ENCODE peak calls at places on chromosomes 1 and 21, in six cellular contexts. V, L, Y, G, O and F are unnamed samples.
A peak's percentile ranks its signal among the peaks of the same experiment; 100 is the strongest.

GRCh38 chr1:36420836-36421317 is 23.2 kb upstream of the LSM10 start:
- DNase-seq in Y (peak; percentile 82), L (peak; percentile 89), O (peak; percentile 100), G (peak; percentile 82), V (peak; percentile 94), F (peak; percentile 80)

GRCh38 chr1:18642278-18643095 is 11.8 kb downstream of the PAX7 start:
- DNase-seq in L (peak; percentile 90), V (peak; percentile 73), Y (no peak), G (no peak), O (peak; percentile 73), F (no peak)

GRCh38 chr1:240947438-240948224 is 335.7 kb upstream of the GREM2 start:
- DNase-seq in G (no peak), Y (no peak), L (no peak), O (no peak), V (no peak), F (no peak)

GRCh38 chr1:91872560-91873081 is 13.3 kb downstream of the TGFBR3 start:
- DNase-seq in O (no peak), G (no peak), V (no peak), L (no peak), Y (no peak), F (no peak)

GRCh38 chr1:214563881-214564280 is 12.5 kb upstream of the PTPN14 start:
- DNase-seq in V (no peak), G (no peak), L (no peak), Y (peak; percentile 40), O (no peak), F (no peak)

GRCh38 chr1:29832936-29833335 is 596.6 kb downstream of the PTPRU start:
- DNase-seq in G (no peak), O (peak; percentile 17), Y (no peak), V (peak; percentile 5), L (no peak), F (no peak)

GRCh38 chr1:85200367-85200869 is 398 bp downstream of the SYDE2 start:
- DNase-seq in Y (no peak), O (peak; percentile 63), L (peak; percentile 74), V (peak; percentile 50), G (peak; percentile 29), F (peak; percentile 36)

GRCh38 chr1:96973605-96974004 is 252.0 kb downstream of the PTBP2 start:
- DNase-seq in L (no peak), Y (peak; percentile 33), V (no peak), G (no peak), O (no peak), F (no peak)

GRCh38 chr1:171221665-171222591 is 26.4 kb upstream of the FMO1 start:
- DNase-seq in Y (peak; percentile 22), O (no peak), V (no peak), G (peak; percentile 15), L (peak; percentile 34), F (no peak)

GRCh38 chr1:202291961-202292712 is 49.6 kb downstream of the UBE2T start:
- DNase-seq in O (no peak), G (no peak), Y (peak; percentile 88), L (no peak), V (no peak), F (no peak)

GRCh38 chr1:154938604-154939399 is 2.3 kb upstream of the PMVK start:
- DNase-seq in V (no peak), O (no peak), Y (no peak), L (no peak), G (no peak), F (no peak)

GRCh38 chr1:205633421-205633976 is 1.7 kb upstream of the ELK4 start:
- DNase-seq in V (no peak), G (no peak), L (no peak), Y (peak; percentile 85), O (no peak), F (no peak)

GRCh38 chr1:234599617-234600417 is 10.2 kb downstream of the IRF2BP2 start:
- DNase-seq in Y (peak; percentile 82), O (peak; percentile 78), L (peak; percentile 93), V (peak; percentile 81), G (peak; percentile 64), F (peak; percentile 90)

GRCh38 chr1:50427086-50427817 is 4.0 kb upstream of the DMRTA2 start:
- DNase-seq in V (no peak), L (peak; percentile 59), O (peak; percentile 53), G (no peak), Y (no peak), F (peak; percentile 48)

GRCh38 chr1:165467706-165468105 is 22.8 kb upstream of the RXRG start:
- DNase-seq in V (no peak), G (no peak), L (no peak), O (no peak), Y (no peak), F (no peak)

GRCh38 chr1:155856975-155857930 is at the start of gene GON4L:
- DNase-seq in V (peak; percentile 90), O (peak; percentile 88), L (peak; percentile 94), G (peak; percentile 91), Y (peak; percentile 91), F (peak; percentile 79)

GRCh38 chr1:50163674-50164073 is 55.0 kb downstream of the ELAVL4 start:
- DNase-seq in V (peak; percentile 30), L (peak; percentile 69), O (no peak), G (no peak), Y (no peak), F (no peak)

GRCh38 chr1:75992312-75992711 is 60.1 kb upstream of the ASB17 start:
- DNase-seq in G (no peak), L (peak; percentile 32), O (no peak), Y (no peak), V (no peak), F (no peak)

GRCh38 chr1:17624540-17625256 is 85.2 kb downstream of the ARHGEF10L start:
- DNase-seq in L (no peak), O (no peak), V (no peak), G (no peak), Y (peak; percentile 39), F (no peak)

GRCh38 chr1:25743164-25744139 is 56.5 kb upstream of the SELENON start:
- DNase-seq in V (no peak), G (no peak), O (peak; percentile 52), L (no peak), Y (peak; percentile 35), F (no peak)

GRCh38 chr1:227318852-227319607 is 738 bp upstream of the CDC42BPA start:
- DNase-seq in O (peak; percentile 75), V (peak; percentile 79), G (peak; percentile 61), L (peak; percentile 96), Y (peak; percentile 56), F (peak; percentile 64)

GRCh38 chr1:78843111-78843908 is 163.2 kb downstream of the ADGRL4 start:
- DNase-seq in Y (peak; percentile 68), O (no peak), G (no peak), L (no peak), V (no peak), F (no peak)

GRCh38 chr1:113388017-113388620 is 2.2 kb upstream of the MAGI3 start:
- DNase-seq in Y (peak; percentile 21), L (no peak), O (no peak), G (no peak), V (no peak), F (no peak)

GRCh38 chr1:71621785-71622184 is 541.0 kb upstream of the ZRANB2 start:
- DNase-seq in G (no peak), V (no peak), O (no peak), Y (peak; percentile 90), L (no peak), F (no peak)

GRCh38 chr1:3910769-3911520 is 10.9 kb upstream of the C1orf174 start:
- DNase-seq in Y (peak; percentile 37), G (peak; percentile 65), L (peak; percentile 88), O (peak; percentile 95), V (peak; percentile 92), F (peak; percentile 80)

GRCh38 chr1:38600905-38601304 is 258.7 kb downstream of the RRAGC start:
- DNase-seq in L (no peak), V (no peak), O (no peak), Y (no peak), G (no peak), F (no peak)

GRCh38 chr1:171103862-171104261 is 13.2 kb downstream of the FMO3 start:
- DNase-seq in O (no peak), Y (no peak), L (no peak), V (no peak), G (no peak), F (no peak)

GRCh38 chr21:37408464-37409193 is 42.1 kb downstream of the DYRK1A start:
- DNase-seq in G (no peak), O (no peak), V (no peak), L (no peak), Y (no peak), F (no peak)
- H4K8ac ChIP-seq in G (no peak overlapping the region), O (no peak overlapping the region), V (no peak overlapping the region), L (no peak overlapping the region), Y (no peak overlapping the region), F (no peak overlapping the region)

GRCh38 chr1:107871687-107872086 is 93.3 kb downstream of the VAV3 start:
- DNase-seq in L (no peak), G (no peak), V (no peak), Y (no peak), O (no peak), F (no peak)
- H3K27ac ChIP-seq in L (no peak overlapping the region), G (no peak overlapping the region), V (no peak overlapping the region), Y (no peak overlapping the region), O (no peak overlapping the region), F (no peak overlapping the region)

DNA sequence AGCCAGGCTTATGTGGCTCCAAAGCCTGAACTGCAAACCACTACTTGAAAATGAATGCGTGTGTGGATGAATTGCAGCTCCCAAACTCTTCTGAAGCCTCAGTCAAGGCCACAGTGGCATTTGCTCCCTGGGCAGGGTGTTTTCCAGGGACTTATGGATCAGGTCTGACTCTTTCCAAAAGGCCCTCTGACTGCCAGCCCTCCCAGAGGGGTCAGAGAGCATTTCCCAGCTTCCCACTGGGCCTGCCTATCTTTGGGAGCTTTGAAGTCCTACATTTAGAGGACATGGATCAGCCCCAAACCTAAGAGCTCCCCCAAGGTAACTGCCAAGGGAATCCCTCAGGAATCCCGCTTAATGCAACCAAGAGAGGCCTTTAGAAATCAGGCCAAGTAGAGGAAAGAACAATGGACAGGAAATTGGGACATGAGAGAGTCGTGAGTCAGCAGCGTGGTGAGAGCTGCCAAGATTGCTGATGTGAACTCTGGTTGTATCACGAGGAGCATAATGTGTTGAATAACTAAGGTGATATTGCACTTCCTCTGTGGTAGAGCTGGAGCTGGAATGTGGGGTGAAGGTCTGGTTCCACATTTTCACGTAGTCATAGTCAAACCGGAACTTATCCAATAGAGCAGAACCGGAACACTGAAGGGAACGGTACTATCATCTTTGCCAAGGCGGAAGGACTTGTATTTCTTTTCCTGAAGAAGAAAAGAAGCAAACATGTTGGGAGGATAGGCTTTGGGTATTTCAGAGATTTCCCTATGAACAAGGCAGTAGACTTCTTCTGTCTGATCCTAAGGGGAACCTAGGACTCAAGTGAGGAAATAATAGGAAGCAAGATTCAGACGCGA is 99.4 kb upstream of the JUN start:
- DNase-seq in G (no peak), V (no peak), O (no peak), Y (peak; percentile 97), L (peak; percentile 66), F (no peak)
- H4K8ac ChIP-seq in G (no peak overlapping the region), V (no peak overlapping the region), O (no peak overlapping the region), Y (peak overlapping the region; percentile 89), L (no peak overlapping the region), F (no peak overlapping the region)

GRCh38 chr1:11475718-11476117 is 3.2 kb upstream of the DISP3 start:
- DNase-seq in O (no peak), L (no peak), G (no peak), V (no peak), Y (no peak), F (no peak)

GRCh38 chr1:11479375-11479979 is 522 bp downstream of the DISP3 start:
- DNase-seq in O (no peak), G (no peak), Y (no peak), V (peak; percentile 40), L (peak; percentile 27), F (no peak)

GRCh38 chr1:11482186-11482585 is 3.2 kb downstream of the DISP3 start:
- DNase-seq in L (no peak), G (no peak), Y (no peak), O (no peak), V (no peak), F (no peak)

GRCh38 chr1:11481019-11481418 is 2.1 kb downstream of the DISP3 start:
- DNase-seq in Y (no peak), L (no peak), O (no peak), V (no peak), G (no peak), F (no peak)

GRCh38 chr1:11478571-11479374 is at the start of gene DISP3:
- DNase-seq in V (peak; percentile 90), G (no peak), O (peak; percentile 96), L (peak; percentile 92), Y (peak; percentile 34), F (peak; percentile 92)
- H3K27ac ChIP-seq in V (no peak within 1 kb of the TSS), G (no peak within 1 kb of the TSS), O (peak within 1 kb of the TSS; percentile 99), L (peak within 1 kb of the TSS; percentile 47), Y (peak within 1 kb of the TSS; percentile 49), F (peak within 1 kb of the TSS; percentile 72)